ENCODE peak calls at places on chromosomes 4 and X, in ten cellular contexts. C, A, I, L, S, E, X, T, R and V are unnamed samples.

GRCh38 chrX:357035-357692 is 29.5 kb downstream of the PPP2R3B start:
- DNase-seq in E (no peak), A (no peak), X (no peak), C (no peak), S (no peak), R (no peak), L (no peak), I (no peak), T (no peak), V (peak; percentile 25)

GRCh38 chr4:138609943-138610350 is 367.8 kb upstream of the SLC7A11 start:
- DNase-seq in L (no peak), T (no peak), I (peak; percentile 81), E (peak; percentile 51), R (no peak), X (no peak), A (peak; percentile 72), S (no peak), C (peak; percentile 95), V (no peak)

GRCh38 chr4:183758006-183758734 is 99.1 kb downstream of the TRAPPC11 start:
- DNase-seq in S (no peak), C (no peak), E (no peak), I (no peak), L (peak; percentile 46), A (no peak), X (peak; percentile 67), T (peak; percentile 73), R (no peak), V (peak; percentile 78)

GRCh38 chr4:122827899-122828601 is 1.4 kb downstream of the FGF2 start:
- DNase-seq in L (peak; percentile 84), R (peak; percentile 71), T (peak; percentile 35), C (peak; percentile 73), A (peak; percentile 87), I (peak; percentile 77), X (peak; percentile 86), E (peak; percentile 68), S (no peak), V (no peak)

GRCh38 chrX:11893933-11894710 is 136.1 kb downstream of the MSL3 start:
- DNase-seq in R (no peak), E (peak; percentile 50), I (no peak), T (no peak), C (peak; percentile 29), X (no peak), A (no peak), S (no peak), L (no peak), V (no peak)

GRCh38 chr4:17109126-17109525 is 210.7 kb upstream of the LDB2 start:
- DNase-seq in S (no peak), X (no peak), E (no peak), L (no peak), A (peak; percentile 45), T (no peak), I (no peak), C (no peak), R (no peak), V (no peak)

GRCh38 chrX:133045986-133046385 is 50.9 kb downstream of the USP26 start:
- DNase-seq in A (peak; percentile 60), S (no peak), I (peak; percentile 1), T (no peak), C (peak; percentile 14), X (no peak), R (no peak), L (peak; percentile 37), E (peak; percentile 9), V (no peak)

GRCh38 chr4:109547394-109547793 is 12.7 kb upstream of the MCUB start:
- DNase-seq in I (peak; percentile 22), X (no peak), T (no peak), R (peak; percentile 10), E (peak; percentile 9), S (no peak), L (no peak), C (no peak), A (no peak), V (no peak)

GRCh38 chr4:81481151-81481550 is 9.4 kb upstream of the RASGEF1B start:
- DNase-seq in E (no peak), T (no peak), A (no peak), R (no peak), C (no peak), S (no peak), I (no peak), L (no peak), X (no peak), V (no peak)

GRCh38 chr4:81485310-81485980 is 13.7 kb upstream of the RASGEF1B start:
- DNase-seq in C (no peak), E (no peak), R (no peak), A (peak; percentile 35), I (no peak), T (no peak), L (peak; percentile 56), S (no peak), X (no peak), V (no peak)

GRCh38 chr4:81486502-81486901 is 14.8 kb upstream of the RASGEF1B start:
- DNase-seq in S (no peak), X (peak; percentile 60), C (no peak), L (peak; percentile 95), I (no peak), R (no peak), E (no peak), A (no peak), T (no peak), V (no peak)

GRCh38 chr4:81482344-81482743 is 10.6 kb upstream of the RASGEF1B start:
- DNase-seq in A (no peak), T (no peak), X (no peak), R (no peak), L (no peak), E (no peak), I (no peak), C (no peak), S (no peak), V (no peak)
- H3K9ac ChIP-seq in A (no peak overlapping the region), T (no peak overlapping the region), X (no peak overlapping the region), R (no peak overlapping the region), L (no peak overlapping the region), E (no peak overlapping the region), I (no peak overlapping the region), C (no peak overlapping the region), S (no peak overlapping the region), V (no peak overlapping the region)

GRCh38 chr4:39609454-39609911 is 29.2 kb downstream of the SMIM14 start:
- DNase-seq in S (no peak), X (no peak), C (peak; percentile 16), L (no peak), E (peak; percentile 6), T (no peak), A (no peak), R (no peak), I (no peak), V (no peak)

GRCh38 chr4:39614487-39615162 is 24.0 kb downstream of the SMIM14 start:
- DNase-seq in E (peak; percentile 64), T (no peak), I (peak; percentile 87), A (peak; percentile 58), R (peak; percentile 67), L (no peak), C (peak; percentile 93), X (no peak), S (no peak), V (no peak)

GRCh38 chr4:39616651-39617050 is 22.0 kb downstream of the SMIM14 start:
- DNase-seq in X (no peak), A (peak; percentile 39), C (peak; percentile 80), R (peak; percentile 84), S (no peak), L (peak; percentile 67), I (no peak), T (no peak), E (no peak), V (no peak)

GRCh38 chr4:39617534-39617933 is 21.1 kb downstream of the SMIM14 start:
- DNase-seq in S (no peak), A (no peak), E (no peak), R (no peak), I (no peak), T (no peak), L (no peak), X (no peak), C (no peak), V (no peak)

GRCh38 chr4:39613093-39613656 is 25.5 kb downstream of the SMIM14 start:
- DNase-seq in T (no peak), X (no peak), R (peak; percentile 29), C (peak; percentile 59), I (peak; percentile 58), L (no peak), A (peak; percentile 62), E (peak; percentile 10), S (no peak), V (no peak)
- H3K9ac ChIP-seq in T (no peak overlapping the region), X (no peak overlapping the region), R (no peak overlapping the region), C (no peak overlapping the region), I (peak overlapping the region; percentile 30), L (no peak overlapping the region), A (no peak overlapping the region), E (no peak overlapping the region), S (no peak overlapping the region), V (no peak overlapping the region)

DNA sequence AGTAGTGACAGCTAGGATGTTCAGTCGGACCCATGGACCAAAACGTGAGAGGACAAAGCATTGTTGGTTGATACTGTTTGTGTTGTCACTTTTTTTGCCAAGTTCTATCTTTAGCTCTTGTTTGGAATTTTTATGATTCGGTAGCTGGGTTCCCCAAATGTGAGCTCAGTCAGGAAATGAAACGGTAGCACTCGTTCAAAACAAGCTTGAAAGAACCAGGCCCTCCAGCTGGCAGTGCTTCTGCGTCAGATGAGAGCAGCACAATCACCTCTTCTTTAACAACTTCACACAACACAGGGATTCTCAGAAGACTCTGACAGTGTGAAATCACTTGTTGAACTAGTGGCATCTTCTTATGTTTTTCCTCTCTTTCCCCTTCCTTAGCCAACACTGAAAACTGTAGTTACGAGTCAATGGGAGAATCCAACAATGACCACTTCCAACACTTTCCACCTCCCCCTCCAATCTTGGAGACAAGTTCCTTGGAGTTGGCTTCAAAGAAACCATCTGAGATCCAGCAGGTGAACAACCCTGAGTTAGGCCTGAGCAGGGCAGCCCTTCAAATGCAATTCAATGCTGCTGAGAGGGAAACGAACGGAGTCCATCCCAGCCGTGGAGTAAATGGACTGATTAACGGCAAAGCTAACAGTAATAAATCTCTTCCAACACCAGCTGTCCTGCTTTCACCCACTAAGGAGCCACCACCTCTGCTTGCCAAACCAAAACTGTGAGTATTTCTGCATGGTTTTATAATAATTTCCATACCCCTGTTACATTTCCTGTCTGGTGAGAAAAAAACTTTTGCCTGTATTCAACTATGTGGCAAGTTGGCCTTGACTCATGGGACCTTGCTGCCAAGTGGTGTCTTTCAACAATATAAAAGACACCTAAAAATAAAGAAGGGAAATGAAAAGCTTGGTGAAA is 214.6 kb downstream of the PALLD start:
- DNase-seq in R (peak; percentile 70), X (no peak), L (no peak), C (peak; percentile 92), S (no peak), T (no peak), E (peak; percentile 63), I (peak; percentile 44), A (peak; percentile 41), V (no peak)
- H3K9ac ChIP-seq in R (no peak overlapping the region), X (no peak overlapping the region), L (no peak overlapping the region), C (no peak overlapping the region), S (no peak overlapping the region), T (no peak overlapping the region), E (no peak overlapping the region), I (no peak overlapping the region), A (peak overlapping the region; percentile 43), V (no peak overlapping the region)

DNA sequence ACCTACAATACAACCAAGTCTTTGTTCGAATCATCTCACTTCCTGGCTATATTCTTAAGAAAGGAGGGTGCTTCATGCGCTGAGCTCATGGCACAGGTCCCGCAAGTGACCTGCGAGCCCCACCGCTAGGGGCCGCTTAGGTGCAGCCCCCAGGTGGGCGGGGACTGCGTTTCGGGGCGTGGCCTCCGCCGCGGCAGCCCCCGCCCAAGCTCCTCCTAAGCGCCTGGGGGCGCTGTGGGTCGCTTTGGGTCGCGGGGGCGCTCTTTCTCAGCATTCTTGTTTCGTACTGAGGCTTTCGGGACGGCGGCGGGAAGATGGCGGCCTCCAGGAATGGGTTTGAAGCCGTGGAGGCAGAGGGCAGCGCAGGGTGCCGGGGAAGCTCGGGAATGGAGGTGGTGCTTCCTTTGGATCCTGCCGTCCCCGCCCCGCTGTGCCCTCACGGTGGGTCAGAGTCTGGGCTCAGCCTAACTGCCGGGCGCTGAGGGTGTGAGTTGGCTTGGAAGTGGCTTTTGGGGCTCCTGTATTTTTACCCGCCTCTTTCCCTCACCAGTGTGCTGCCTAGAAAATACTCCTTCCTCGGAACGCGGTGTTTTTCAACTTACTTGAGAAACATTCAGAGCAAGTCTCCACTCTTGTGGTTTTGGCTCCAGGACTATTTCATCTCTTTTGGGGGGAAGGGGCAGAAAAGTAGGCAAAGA is at the start of gene ZCCHC4:
- DNase-seq in A (peak; percentile 97), C (peak; percentile 89), I (peak; percentile 90), R (peak; percentile 93), T (peak; percentile 91), E (peak; percentile 87), X (peak; percentile 86), S (peak; percentile 71), L (peak; percentile 92), V (peak; percentile 96)
- H3K9ac ChIP-seq in A (peak within 1 kb of the TSS; percentile 89), C (peak within 1 kb of the TSS; percentile 94), I (peak within 1 kb of the TSS; percentile 85), R (peak within 1 kb of the TSS; percentile 70), T (peak within 1 kb of the TSS; percentile 78), E (peak within 1 kb of the TSS; percentile 82), X (peak within 1 kb of the TSS; percentile 96), S (peak within 1 kb of the TSS; percentile 78), L (peak within 1 kb of the TSS; percentile 82), V (peak within 1 kb of the TSS; percentile 78)